ENCODE peak calls at places on chromosomes 4 and X, in eight cellular contexts. D, V, C, G, W, O, Q and K are unnamed samples.

GRCh38 chrX:46838482-46838857 is 1.6 kb downstream of the RP2 start:
- DNase-seq in O (no peak), D (no peak), C (no peak), W (no peak), Q (no peak), G (no peak), V (no peak), K (no peak)

GRCh38 chr4:89204624-89205023 is 93.3 kb downstream of the TIGD2 start:
- DNase-seq in D (no peak), V (no peak), W (no peak), G (no peak), Q (peak), O (no peak), C (no peak), K (no peak)

GRCh38 chr4:153987291-153987690 is 198.4 kb upstream of the SFRP2 start:
- DNase-seq in G (no peak), C (no peak), Q (peak), W (no peak), D (no peak), O (no peak), V (no peak), K (no peak)

GRCh38 chr4:53656421-53656981 is 65.2 kb upstream of the LNX1 start:
- DNase-seq in W (no peak), Q (peak), C (no peak), V (no peak), D (no peak), O (peak), G (no peak), K (no peak)

GRCh38 chrX:72576161-72576896 is 3.7 kb upstream of the HDAC8 start:
- DNase-seq in G (no peak), C (no peak), W (no peak), V (no peak), Q (peak), D (no peak), O (no peak), K (no peak)

GRCh38 chr4:6811165-6811564 is 28.6 kb downstream of the KIAA0232 start:
- DNase-seq in O (no peak), C (no peak), Q (no peak), D (no peak), W (no peak), G (no peak), V (no peak), K (no peak)

GRCh38 chr4:67261971-67262370 is 283.3 kb downstream of the CENPC start:
- DNase-seq in W (no peak), O (no peak), D (no peak), G (no peak), V (no peak), C (no peak), Q (no peak), K (no peak)

GRCh38 chr4:58163172-58163571 is 1053.0 kb upstream of the IGFBP7 start:
- DNase-seq in C (no peak), O (peak), G (no peak), V (no peak), D (no peak), W (no peak), Q (no peak), K (no peak)

GRCh38 chr4:103204114-103204513 is 6.0 kb upstream of the CENPE start:
- DNase-seq in W (no peak), C (no peak), D (no peak), Q (peak), V (no peak), O (no peak), G (no peak), K (no peak)

GRCh38 chr4:139663561-139664138 is 2.0 kb upstream of the MGST2 start:
- DNase-seq in C (no peak), W (no peak), G (no peak), V (no peak), Q (no peak), O (no peak), D (no peak), K (no peak)

GRCh38 chr4:76641351-76641750 is 206.3 kb downstream of the SHROOM3 start:
- DNase-seq in Q (no peak), W (no peak), D (no peak), O (no peak), C (no peak), V (no peak), G (no peak), K (no peak)

GRCh38 chr4:72313121-72313520 is 255.9 kb downstream of the ADAMTS3 start:
- DNase-seq in G (no peak), V (no peak), Q (no peak), O (no peak), W (no peak), D (no peak), C (no peak), K (no peak)

GRCh38 chr4:25123236-25123635 is 37.0 kb downstream of the SEPSECS start:
- DNase-seq in C (no peak), V (no peak), G (no peak), D (peak), W (no peak), Q (no peak), O (no peak), K (no peak)

GRCh38 chr4:112938461-112939058 is 110.9 kb upstream of the ANK2 start:
- DNase-seq in W (no peak), C (no peak), D (peak), V (no peak), G (no peak), Q (peak), O (no peak), K (no peak)

GRCh38 chr4:67727124-67727850 is 26.3 kb upstream of the UBA6 start:
- DNase-seq in Q (peak), C (no peak), G (no peak), V (no peak), W (no peak), O (no peak), D (no peak), K (no peak)

GRCh38 chr4:6753891-6754290 is 28.6 kb upstream of the KIAA0232 start:
- DNase-seq in Q (no peak), W (no peak), D (no peak), G (no peak), C (no peak), V (no peak), O (no peak), K (no peak)

GRCh38 chr4:1752284-1753041 is 31.1 kb downstream of the TACC3 start:
- DNase-seq in W (no peak), C (no peak), O (no peak), D (no peak), V (no peak), G (no peak), Q (no peak), K (no peak)

GRCh38 chr4:103075894-103076776 is at the start of gene SLC9B2:
- DNase-seq in W (no peak), G (peak), D (peak), C (peak), Q (peak), O (peak), V (peak), K (peak)

GRCh38 chr4:10101559-10102192 is 14.9 kb downstream of the WDR1 start:
- DNase-seq in C (no peak), Q (no peak), W (no peak), G (no peak), D (no peak), V (no peak), O (no peak), K (no peak)

GRCh38 chrX:68685722-68686683 is 38.5 kb downstream of the STARD8 start:
- DNase-seq in C (no peak), G (no peak), W (peak), Q (peak), D (peak), V (no peak), O (no peak), K (no peak)

GRCh38 chrX:42127563-42127962 is 204.2 kb upstream of the CASK start:
- DNase-seq in D (no peak), V (no peak), C (no peak), W (no peak), O (no peak), G (no peak), Q (no peak), K (no peak)

GRCh38 chr4:151641983-151642382 is 118.8 kb downstream of the GATB start:
- DNase-seq in G (no peak), W (no peak), C (no peak), Q (no peak), D (no peak), V (no peak), O (no peak), K (no peak)

GRCh38 chr4:151646322-151646721 is 114.5 kb downstream of the GATB start:
- DNase-seq in C (no peak), G (no peak), O (no peak), V (no peak), Q (no peak), W (no peak), D (no peak), K (no peak)

GRCh38 chr4:151643564-151643963 is 117.2 kb downstream of the GATB start:
- DNase-seq in Q (no peak), D (no peak), C (no peak), O (no peak), G (no peak), V (no peak), W (no peak), K (no peak)

GRCh38 chr4:151641167-151641566 is 119.6 kb downstream of the GATB start:
- DNase-seq in C (no peak), O (no peak), V (no peak), D (no peak), Q (peak), G (no peak), W (no peak), K (no peak)

DNA sequence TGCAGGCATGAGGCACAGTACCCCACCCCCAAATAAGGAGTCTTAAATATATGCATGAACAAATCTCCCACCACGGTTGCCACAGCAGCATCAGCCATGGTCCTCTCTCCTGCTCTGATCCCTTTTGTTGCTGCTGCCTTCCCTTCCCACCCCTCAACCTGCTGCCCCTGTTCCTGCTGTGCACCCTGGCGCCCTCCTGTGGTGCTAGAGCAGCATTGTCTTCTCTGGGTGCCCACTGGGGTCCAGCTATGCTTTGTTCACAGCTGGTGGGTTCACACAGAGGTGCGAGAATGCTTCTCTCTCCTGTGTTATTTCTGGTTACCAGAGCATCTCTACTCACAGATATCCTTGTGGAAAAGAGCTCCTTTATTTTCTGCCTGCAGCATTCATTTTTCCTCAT is 116.2 kb downstream of the GATB start:
- DNase-seq in D (no peak), Q (no peak), C (peak), G (no peak), W (no peak), O (no peak), V (no peak), K (no peak)
- TF ChIP-seq CTCF in D (peak), Q (peak), C (peak), G (no peak), W (no peak), O (no peak), V (peak), K (no peak)

DNA sequence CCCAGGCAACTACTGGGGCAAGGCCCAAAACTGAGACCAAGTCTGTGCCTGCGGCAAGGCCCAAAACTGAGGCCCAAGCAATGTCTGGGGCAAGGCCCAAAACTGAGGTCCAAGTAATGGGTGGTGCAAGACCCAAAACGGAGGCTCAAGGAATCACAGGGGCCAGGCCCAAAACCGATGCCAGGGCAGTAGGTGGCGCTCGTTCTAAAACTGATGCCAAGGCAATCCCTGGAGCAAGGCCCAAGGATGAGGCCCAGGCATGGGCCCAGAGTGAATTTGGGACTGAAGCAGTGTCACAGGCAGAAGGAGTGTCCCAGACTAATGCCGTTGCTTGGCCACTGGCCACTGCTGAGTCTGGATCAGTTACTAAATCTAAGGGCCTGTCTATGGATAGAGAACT is 2.7 kb downstream of the GPRASP2 start:
- DNase-seq in D (no peak), G (no peak), Q (no peak), C (no peak), O (no peak), W (no peak), V (no peak), K (no peak)
- TF ChIP-seq CTCF in D (no peak), G (no peak), Q (no peak), C (no peak), O (no peak), W (no peak), V (no peak), K (no peak)

GRCh38 chr4:106522839-106523238 is 154.3 kb upstream of the GIMD1 start:
- DNase-seq in D (no peak), W (no peak), V (no peak), O (no peak), Q (no peak), G (no peak), C (no peak), K (no peak)
- TF ChIP-seq CTCF in D (no peak), W (no peak), V (peak), O (no peak), Q (no peak), G (no peak), C (no peak), K (no peak)

DNA sequence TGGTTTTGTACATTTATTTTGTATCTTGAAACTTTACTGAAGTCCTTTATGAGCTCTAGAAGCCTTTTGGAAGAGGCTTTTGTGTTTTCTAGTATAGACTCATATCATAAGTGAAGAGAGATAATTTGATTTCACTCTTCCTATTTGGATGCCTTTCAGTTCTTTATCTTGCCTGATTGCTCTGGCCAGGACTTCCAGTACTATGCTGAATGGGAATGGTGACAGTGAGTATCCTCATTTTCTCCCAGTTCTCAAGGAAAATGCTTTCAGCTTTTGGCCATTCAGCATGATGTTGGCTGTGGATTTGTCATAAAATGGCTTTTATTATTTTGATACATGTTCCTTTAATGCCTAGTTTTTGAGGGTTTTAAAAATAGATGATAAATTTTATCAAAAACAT is 1061.3 kb downstream of the STPG2 start:
- DNase-seq in W (no peak), C (no peak), V (no peak), D (no peak), O (no peak), Q (no peak), G (no peak), K (no peak)
- TF ChIP-seq CTCF in W (no peak), C (no peak), V (no peak), D (no peak), O (no peak), Q (no peak), G (no peak), K (no peak)

DNA sequence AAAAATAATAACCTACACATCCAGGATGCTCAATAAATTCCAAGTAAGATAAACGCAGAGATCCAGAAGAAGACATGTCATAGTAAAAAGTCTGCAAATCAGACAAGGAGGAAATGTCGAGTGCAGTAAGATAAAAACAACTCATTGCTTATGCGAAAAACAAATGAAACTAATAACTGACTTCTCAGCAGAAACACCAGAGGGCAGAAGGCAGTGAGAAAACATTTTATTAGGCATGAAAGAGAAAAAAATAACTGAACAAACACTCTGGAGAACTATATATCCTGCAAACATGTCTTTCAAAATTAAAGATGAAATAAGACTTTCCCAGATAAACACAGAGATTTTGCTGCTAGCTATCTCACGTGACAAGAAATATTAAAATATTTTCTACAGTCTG is 201.3 kb upstream of the CTSO start:
- DNase-seq in Q (no peak), G (no peak), W (no peak), D (no peak), O (no peak), V (no peak), C (no peak), K (no peak)
- TF ChIP-seq CTCF in Q (peak), G (no peak), W (no peak), D (no peak), O (no peak), V (peak), C (no peak), K (no peak)

GRCh38 chr4:95693594-95693993 is 144.8 kb upstream of the UNC5C start:
- DNase-seq in Q (peak), C (no peak), O (no peak), G (no peak), D (no peak), V (no peak), W (no peak), K (no peak)
- TF ChIP-seq CTCF in Q (peak), C (peak), O (no peak), G (no peak), D (no peak), V (peak), W (no peak), K (no peak)

GRCh38 chrX:10636337-10636736 is 16.0 kb upstream of the MID1 start:
- DNase-seq in G (no peak), V (no peak), D (no peak), C (peak), Q (peak), O (peak), W (no peak), K (no peak)
- TF ChIP-seq CTCF in G (peak), V (peak), D (peak), C (peak), Q (peak), O (peak), W (peak), K (no peak)

GRCh38 chr4:23923840-23924239 is 34.0 kb upstream of the PPARGC1A start:
- DNase-seq in D (no peak), G (no peak), O (no peak), Q (no peak), W (no peak), C (no peak), V (no peak), K (no peak)
- TF ChIP-seq CTCF in D (no peak), G (no peak), O (no peak), Q (no peak), W (no peak), C (no peak), V (no peak), K (no peak)